ENCODE peak calls at places on chromosomes 6 and 20, in ten cellular contexts. Z is CD4-positive, alpha-beta T cell; U is left lung; K is activated CD8-positive, alpha-beta T cell treated with anti-CD3 and anti-CD28 coated beads for 36 hours; P is right cardiac atrium; N is stimulated activated memory B cell treated with anti-CD40 and anti-IgM and Interleukin-4, amounts not matched to agents 10 μg/mL and 1 μg/mL and 100 μg/mL, for 72 hours; R is T-helper 17 cell; T is heart left ventricle; X is T-cell; B is mucosa of descending colon. C is an unnamed sample.

GRCh38 chr6:140485740-140486467 is 1111.5 kb upstream of the CITED2 start:
- ATAC-seq in U (peak; percentile 96), P (peak; percentile 51), X (no peak), B (no peak), T (peak; percentile 70), Z (no peak), R (no peak), N (no peak), K (no peak), C (peak; percentile 84)

GRCh38 chr6:110188791-110189190 is 8.6 kb downstream of the CDC40 start:
- ATAC-seq in T (no peak), P (no peak), N (no peak), X (no peak), R (no peak), K (no peak), Z (no peak), B (no peak), U (no peak), C (peak; percentile 23)

GRCh38 chr6:134491473-134491872 is 173.6 kb upstream of the SGK1 start:
- ATAC-seq in X (no peak), B (peak; percentile 25), P (no peak), Z (no peak), T (no peak), R (no peak), U (no peak), K (no peak), N (no peak), C (peak; percentile 87)

GRCh38 chr6:39792501-39793450 is 600 bp downstream of the DAAM2 start:
- ATAC-seq in B (no peak), X (no peak), R (no peak), K (no peak), P (peak; percentile 11), T (no peak), Z (no peak), N (no peak), U (no peak), C (no peak)

GRCh38 chr6:35312763-35313125 is 15.1 kb downstream of the DEF6 start:
- ATAC-seq in B (no peak), N (no peak), K (no peak), Z (no peak), X (no peak), P (no peak), U (no peak), T (no peak), R (peak; percentile 24), C (no peak)

GRCh38 chr20:10239954-10240353 is 21.3 kb downstream of the SNAP25 start:
- ATAC-seq in U (peak; percentile 64), R (no peak), N (no peak), K (no peak), X (no peak), Z (no peak), P (no peak), B (peak; percentile 74), T (no peak), C (peak; percentile 67)

GRCh38 chr6:116564921-116565872 is 6.1 kb upstream of the RWDD1 start:
- ATAC-seq in T (peak; percentile 70), K (peak; percentile 56), Z (peak; percentile 45), R (peak; percentile 44), P (peak; percentile 61), N (peak; percentile 41), X (peak; percentile 77), B (peak; percentile 34), U (peak; percentile 49), C (peak; percentile 53)

GRCh38 chr6:154991207-154991606 is 3.9 kb upstream of the TIAM2 start:
- ATAC-seq in K (no peak), U (no peak), P (no peak), B (no peak), Z (no peak), N (no peak), T (no peak), X (no peak), R (no peak), C (peak; percentile 22)

GRCh38 chr20:23456873-23457272 is 4.2 kb upstream of the CST11 start:
- ATAC-seq in N (no peak), P (no peak), R (no peak), B (no peak), Z (no peak), X (no peak), K (no peak), T (no peak), U (no peak), C (no peak)

GRCh38 chr20:5557123-5557522 is 193.1 kb upstream of the SHLD1 start:
- ATAC-seq in B (peak; percentile 83), K (peak; percentile 79), T (peak; percentile 71), N (peak; percentile 63), R (peak; percentile 61), Z (peak; percentile 77), U (peak; percentile 65), X (peak; percentile 47), P (peak; percentile 48), C (peak; percentile 62)

GRCh38 chr6:135030532-135031178 is 24.0 kb downstream of the HBS1L start:
- ATAC-seq in Z (no peak), T (no peak), X (no peak), P (no peak), K (peak; percentile 45), N (no peak), R (no peak), B (no peak), U (no peak), C (no peak)

GRCh38 chr6:96608074-96608473 is 45.1 kb downstream of the FHL5 start:
- ATAC-seq in Z (no peak), N (no peak), P (no peak), K (no peak), R (no peak), U (no peak), B (no peak), T (no peak), X (no peak), C (no peak)

GRCh38 chr6:83183082-83183828 is 9.8 kb downstream of the PGM3 start:
- ATAC-seq in B (no peak), K (no peak), X (no peak), T (peak; percentile 90), R (no peak), U (peak; percentile 80), N (no peak), Z (no peak), P (peak; percentile 95), C (peak; percentile 44)

GRCh38 chr6:91713911-91714310 is 1127.0 kb upstream of the MAP3K7 start:
- ATAC-seq in T (no peak), R (no peak), B (no peak), Z (no peak), X (no peak), N (no peak), U (no peak), K (no peak), P (no peak), C (no peak)

GRCh38 chr20:49712118-49712517 is 1.6 kb downstream of the B4GALT5 start:
- ATAC-seq in X (no peak), Z (no peak), N (no peak), P (peak; percentile 3), U (peak; percentile 49), R (no peak), K (no peak), T (no peak), B (peak; percentile 6), C (no peak)

C was measured in esophagus mucosa.